ENCODE peak calls at places on chromosomes 3 and 15, in seven cellular contexts. One of them, this sample, is unnamed.
A peak's percentile ranks its signal among the peaks of the same experiment; 100 is the strongest.

GRCh38 chr15:39079296-39079834 is 501.5 kb upstream of the THBS1 start:
- DNase-seq in skeletal muscle cell: peak; percentile 89
- DNase-seq in LoVo: peak; percentile 26
- DNase-seq in GM03348: peak; percentile 25
- DNase-seq in HTR-8/SVneo: peak; percentile 24
- DNase-seq in endothelial cell: no peak
- DNase-seq in NCI-H2107: no peak
- DNase-seq in this sample: peak; percentile 82

GRCh38 chr3:106425021-106425420 is 556.2 kb upstream of the CBLB start:
- DNase-seq in skeletal muscle cell: peak; percentile 29
- DNase-seq in LoVo: no peak
- DNase-seq in GM03348: peak; percentile 46
- DNase-seq in HTR-8/SVneo: no peak
- DNase-seq in endothelial cell: no peak
- DNase-seq in NCI-H2107: no peak
- DNase-seq in this sample: no peak

GRCh38 chr3:57808961-57809608 is 53.0 kb downstream of the SLMAP start:
- DNase-seq in skeletal muscle cell: no peak
- DNase-seq in LoVo: no peak
- DNase-seq in GM03348: no peak
- DNase-seq in HTR-8/SVneo: no peak
- DNase-seq in endothelial cell: no peak
- DNase-seq in NCI-H2107: no peak
- DNase-seq in this sample: no peak

GRCh38 chr15:96494530-96494929 is 164.0 kb downstream of the NR2F2 start:
- DNase-seq in skeletal muscle cell: no peak
- DNase-seq in LoVo: no peak
- DNase-seq in GM03348: no peak
- DNase-seq in HTR-8/SVneo: no peak
- DNase-seq in endothelial cell: no peak
- DNase-seq in NCI-H2107: no peak
- DNase-seq in this sample: no peak

GRCh38 chr3:22496641-22497040 is 706.5 kb upstream of the UBE2E2 start:
- DNase-seq in skeletal muscle cell: peak; percentile 6
- DNase-seq in LoVo: no peak
- DNase-seq in GM03348: no peak
- DNase-seq in HTR-8/SVneo: no peak
- DNase-seq in endothelial cell: no peak
- DNase-seq in NCI-H2107: no peak
- DNase-seq in this sample: no peak

GRCh38 chr3:44761347-44762169 is at the start of the genes KIAA1143 and KIF15:
- DNase-seq in skeletal muscle cell: peak; percentile 80
- DNase-seq in LoVo: peak; percentile 98
- DNase-seq in GM03348: peak; percentile 98
- DNase-seq in HTR-8/SVneo: peak; percentile 89
- DNase-seq in endothelial cell: peak; percentile 94
- DNase-seq in NCI-H2107: peak; percentile 76
- DNase-seq in this sample: peak; percentile 96

GRCh38 chr3:71517206-71517855 is 66.2 kb downstream of the FOXP1 start:
- DNase-seq in skeletal muscle cell: no peak
- DNase-seq in LoVo: no peak
- DNase-seq in GM03348: no peak
- DNase-seq in HTR-8/SVneo: no peak
- DNase-seq in endothelial cell: no peak
- DNase-seq in NCI-H2107: no peak
- DNase-seq in this sample: no peak

GRCh38 chr3:158109804-158110657 is at the start of gene RSRC1:
- DNase-seq in skeletal muscle cell: peak; percentile 76
- DNase-seq in LoVo: peak; percentile 89
- DNase-seq in GM03348: peak; percentile 85
- DNase-seq in HTR-8/SVneo: peak; percentile 81
- DNase-seq in endothelial cell: peak; percentile 76
- DNase-seq in NCI-H2107: peak; percentile 96
- DNase-seq in this sample: peak; percentile 67

GRCh38 chr15:31149987-31150386 is 48.5 kb upstream of the TRPM1 start:
- DNase-seq in skeletal muscle cell: no peak
- DNase-seq in LoVo: no peak
- DNase-seq in GM03348: no peak
- DNase-seq in HTR-8/SVneo: no peak
- DNase-seq in endothelial cell: no peak
- DNase-seq in NCI-H2107: no peak
- DNase-seq in this sample: no peak

GRCh38 chr3:138442433-138442832 is 8.0 kb downstream of the ESYT3 start:
- DNase-seq in skeletal muscle cell: no peak
- DNase-seq in LoVo: peak; percentile 14
- DNase-seq in GM03348: peak; percentile 82
- DNase-seq in HTR-8/SVneo: peak; percentile 85
- DNase-seq in endothelial cell: no peak
- DNase-seq in NCI-H2107: no peak
- DNase-seq in this sample: peak; percentile 78

GRCh38 chr3:64224826-64225606 is at the start of gene PRICKLE2:
- DNase-seq in skeletal muscle cell: peak; percentile 76
- DNase-seq in LoVo: no peak
- DNase-seq in GM03348: peak; percentile 84
- DNase-seq in HTR-8/SVneo: peak; percentile 50
- DNase-seq in endothelial cell: peak; percentile 38
- DNase-seq in NCI-H2107: no peak
- DNase-seq in this sample: peak; percentile 90

GRCh38 chr15:71780349-71780976 is 29.9 kb upstream of the NR2E3 start:
- DNase-seq in skeletal muscle cell: peak; percentile 41
- DNase-seq in LoVo: peak; percentile 42
- DNase-seq in GM03348: peak; percentile 75
- DNase-seq in HTR-8/SVneo: peak; percentile 67
- DNase-seq in endothelial cell: peak; percentile 40
- DNase-seq in NCI-H2107: no peak
- DNase-seq in this sample: peak; percentile 84

GRCh38 chr3:11015369-11015768 is 22.8 kb downstream of the SLC6A1 start:
- DNase-seq in skeletal muscle cell: no peak
- DNase-seq in LoVo: no peak
- DNase-seq in GM03348: no peak
- DNase-seq in HTR-8/SVneo: no peak
- DNase-seq in endothelial cell: no peak
- DNase-seq in NCI-H2107: no peak
- DNase-seq in this sample: no peak

This sample was measured in A549.